ENCODE peak calls at places on chromosomes 4 and X, in eight cellular contexts. One of them, this sample, is unnamed.
A peak's percentile ranks its signal among the peaks of the same experiment; 100 is the strongest.

GRCh38 chr4:62014982-62015739 is 815.0 kb downstream of the ADGRL3 start:
- DNase-seq in activated CD4-positive, alpha-beta memory T cell treated with anti-CD3 and anti-CD28 coated beads, Interleukin-2, amount 10 ng/mL, durations not matched to agents 7 days and 5 days: no peak
- DNase-seq in hepatocyte: no peak
- DNase-seq in iPS DF 19.7: no peak
- DNase-seq in neural crest cell: no peak
- DNase-seq in cardiac fibroblast: peak; percentile 27
- DNase-seq in amygdala: no peak
- DNase-seq in germinal center: no peak
- DNase-seq in this sample: no peak

GRCh38 chr4:96566755-96567154 is 726.9 kb downstream of the PDHA2 start:
- DNase-seq in amygdala: no peak
- DNase-seq in hepatocyte: no peak
- DNase-seq in activated CD4-positive, alpha-beta memory T cell treated with anti-CD3 and anti-CD28 coated beads, Interleukin-2, amount 10 ng/mL, durations not matched to agents 7 days and 5 days: no peak
- DNase-seq in iPS DF 19.7: no peak
- DNase-seq in neural crest cell: no peak
- DNase-seq in germinal center: no peak
- DNase-seq in cardiac fibroblast: no peak
- DNase-seq in this sample: no peak

GRCh38 chr4:81626851-81627250 is 155.1 kb upstream of the RASGEF1B start:
- DNase-seq in neural crest cell: no peak
- DNase-seq in amygdala: no peak
- DNase-seq in hepatocyte: no peak
- DNase-seq in iPS DF 19.7: no peak
- DNase-seq in cardiac fibroblast: no peak
- DNase-seq in germinal center: no peak
- DNase-seq in activated CD4-positive, alpha-beta memory T cell treated with anti-CD3 and anti-CD28 coated beads, Interleukin-2, amount 10 ng/mL, durations not matched to agents 7 days and 5 days: no peak
- DNase-seq in this sample: no peak

GRCh38 chr4:129394635-129395034 is 298.7 kb downstream of the C4orf33 start:
- DNase-seq in activated CD4-positive, alpha-beta memory T cell treated with anti-CD3 and anti-CD28 coated beads, Interleukin-2, amount 10 ng/mL, durations not matched to agents 7 days and 5 days: no peak
- DNase-seq in hepatocyte: no peak
- DNase-seq in amygdala: no peak
- DNase-seq in cardiac fibroblast: no peak
- DNase-seq in neural crest cell: no peak
- DNase-seq in iPS DF 19.7: no peak
- DNase-seq in germinal center: no peak
- DNase-seq in this sample: no peak

GRCh38 chr4:136927172-136927571 is 605.1 kb downstream of the PCDH18 start:
- DNase-seq in cardiac fibroblast: peak; percentile 65
- DNase-seq in hepatocyte: no peak
- DNase-seq in neural crest cell: no peak
- DNase-seq in amygdala: no peak
- DNase-seq in activated CD4-positive, alpha-beta memory T cell treated with anti-CD3 and anti-CD28 coated beads, Interleukin-2, amount 10 ng/mL, durations not matched to agents 7 days and 5 days: no peak
- DNase-seq in germinal center: no peak
- DNase-seq in iPS DF 19.7: no peak
- DNase-seq in this sample: no peak

GRCh38 chr4:47696823-47697222 is 141.0 kb downstream of the CORIN start:
- DNase-seq in germinal center: no peak
- DNase-seq in iPS DF 19.7: no peak
- DNase-seq in neural crest cell: no peak
- DNase-seq in activated CD4-positive, alpha-beta memory T cell treated with anti-CD3 and anti-CD28 coated beads, Interleukin-2, amount 10 ng/mL, durations not matched to agents 7 days and 5 days: no peak
- DNase-seq in hepatocyte: no peak
- DNase-seq in amygdala: no peak
- DNase-seq in cardiac fibroblast: no peak
- DNase-seq in this sample: no peak

GRCh38 chrX:107610667-107611066 is 17.6 kb upstream of the PRPS1 start:
- DNase-seq in iPS DF 19.7: no peak
- DNase-seq in cardiac fibroblast: no peak
- DNase-seq in activated CD4-positive, alpha-beta memory T cell treated with anti-CD3 and anti-CD28 coated beads, Interleukin-2, amount 10 ng/mL, durations not matched to agents 7 days and 5 days: no peak
- DNase-seq in hepatocyte: no peak
- DNase-seq in neural crest cell: no peak
- DNase-seq in germinal center: no peak
- DNase-seq in amygdala: no peak
- DNase-seq in this sample: no peak

GRCh38 chr4:60450054-60450453 is 750.1 kb upstream of the ADGRL3 start:
- DNase-seq in iPS DF 19.7: no peak
- DNase-seq in neural crest cell: no peak
- DNase-seq in amygdala: no peak
- DNase-seq in cardiac fibroblast: peak; percentile 6
- DNase-seq in germinal center: no peak
- DNase-seq in activated CD4-positive, alpha-beta memory T cell treated with anti-CD3 and anti-CD28 coated beads, Interleukin-2, amount 10 ng/mL, durations not matched to agents 7 days and 5 days: no peak
- DNase-seq in hepatocyte: no peak
- DNase-seq in this sample: no peak

GRCh38 chrX:12042615-12043014 is 95.7 kb upstream of the FRMPD4 start:
- DNase-seq in activated CD4-positive, alpha-beta memory T cell treated with anti-CD3 and anti-CD28 coated beads, Interleukin-2, amount 10 ng/mL, durations not matched to agents 7 days and 5 days: no peak
- DNase-seq in iPS DF 19.7: no peak
- DNase-seq in amygdala: no peak
- DNase-seq in neural crest cell: no peak
- DNase-seq in germinal center: no peak
- DNase-seq in cardiac fibroblast: no peak
- DNase-seq in hepatocyte: no peak
- DNase-seq in this sample: no peak

GRCh38 chr4:151921811-151922210 is 161.0 kb upstream of the GATB start:
- DNase-seq in iPS DF 19.7: no peak
- DNase-seq in amygdala: no peak
- DNase-seq in cardiac fibroblast: peak; percentile 59
- DNase-seq in germinal center: no peak
- DNase-seq in activated CD4-positive, alpha-beta memory T cell treated with anti-CD3 and anti-CD28 coated beads, Interleukin-2, amount 10 ng/mL, durations not matched to agents 7 days and 5 days: no peak
- DNase-seq in hepatocyte: no peak
- DNase-seq in neural crest cell: no peak
- DNase-seq in this sample: no peak

GRCh38 chr4:48653217-48654014 is 126.7 kb downstream of the FRYL start:
- DNase-seq in neural crest cell: peak; percentile 5
- DNase-seq in iPS DF 19.7: no peak
- DNase-seq in hepatocyte: peak; percentile 23
- DNase-seq in activated CD4-positive, alpha-beta memory T cell treated with anti-CD3 and anti-CD28 coated beads, Interleukin-2, amount 10 ng/mL, durations not matched to agents 7 days and 5 days: peak; percentile 48
- DNase-seq in germinal center: no peak
- DNase-seq in amygdala: peak; percentile 25
- DNase-seq in cardiac fibroblast: peak; percentile 73
- DNase-seq in this sample: no peak

GRCh38 chrX:118974908-118975671 is 672 bp downstream of the LONRF3 start:
- DNase-seq in hepatocyte: peak; percentile 58
- DNase-seq in amygdala: no peak
- DNase-seq in germinal center: peak; percentile 55
- DNase-seq in cardiac fibroblast: peak; percentile 1
- DNase-seq in activated CD4-positive, alpha-beta memory T cell treated with anti-CD3 and anti-CD28 coated beads, Interleukin-2, amount 10 ng/mL, durations not matched to agents 7 days and 5 days: peak; percentile 44
- DNase-seq in iPS DF 19.7: no peak
- DNase-seq in neural crest cell: peak; percentile 12
- DNase-seq in this sample: peak; percentile 42

GRCh38 chr4:15131551-15131950 is 129.3 kb downstream of the CPEB2 start:
- DNase-seq in cardiac fibroblast: peak; percentile 9
- DNase-seq in activated CD4-positive, alpha-beta memory T cell treated with anti-CD3 and anti-CD28 coated beads, Interleukin-2, amount 10 ng/mL, durations not matched to agents 7 days and 5 days: no peak
- DNase-seq in germinal center: no peak
- DNase-seq in hepatocyte: no peak
- DNase-seq in amygdala: no peak
- DNase-seq in neural crest cell: no peak
- DNase-seq in iPS DF 19.7: no peak
- DNase-seq in this sample: no peak

GRCh38 chrX:131081772-131082755 is 23.9 kb downstream of the ARHGAP36 start:
- DNase-seq in neural crest cell: no peak
- DNase-seq in germinal center: no peak
- DNase-seq in iPS DF 19.7: no peak
- DNase-seq in activated CD4-positive, alpha-beta memory T cell treated with anti-CD3 and anti-CD28 coated beads, Interleukin-2, amount 10 ng/mL, durations not matched to agents 7 days and 5 days: no peak
- DNase-seq in amygdala: no peak
- DNase-seq in cardiac fibroblast: no peak
- DNase-seq in hepatocyte: no peak
- DNase-seq in this sample: no peak

GRCh38 chr4:56646341-56646740 is 34.8 kb downstream of the HOPX start:
- DNase-seq in neural crest cell: no peak
- DNase-seq in cardiac fibroblast: no peak
- DNase-seq in activated CD4-positive, alpha-beta memory T cell treated with anti-CD3 and anti-CD28 coated beads, Interleukin-2, amount 10 ng/mL, durations not matched to agents 7 days and 5 days: no peak
- DNase-seq in germinal center: no peak
- DNase-seq in iPS DF 19.7: no peak
- DNase-seq in amygdala: no peak
- DNase-seq in hepatocyte: no peak
- DNase-seq in this sample: no peak

GRCh38 chrX:47093248-47093647 is 15.0 kb downstream of the RGN start:
- DNase-seq in iPS DF 19.7: no peak
- DNase-seq in cardiac fibroblast: peak; percentile 49
- DNase-seq in neural crest cell: no peak
- DNase-seq in amygdala: no peak
- DNase-seq in activated CD4-positive, alpha-beta memory T cell treated with anti-CD3 and anti-CD28 coated beads, Interleukin-2, amount 10 ng/mL, durations not matched to agents 7 days and 5 days: no peak
- DNase-seq in hepatocyte: peak; percentile 50
- DNase-seq in germinal center: no peak
- DNase-seq in this sample: no peak

GRCh38 chrX:17086317-17086716 is 139.9 kb downstream of the REPS2 start:
- DNase-seq in germinal center: no peak
- DNase-seq in cardiac fibroblast: no peak
- DNase-seq in hepatocyte: no peak
- DNase-seq in activated CD4-positive, alpha-beta memory T cell treated with anti-CD3 and anti-CD28 coated beads, Interleukin-2, amount 10 ng/mL, durations not matched to agents 7 days and 5 days: no peak
- DNase-seq in amygdala: no peak
- DNase-seq in iPS DF 19.7: no peak
- DNase-seq in neural crest cell: no peak
- DNase-seq in this sample: no peak

GRCh38 chr4:99349338-99349737 is 3.2 kb downstream of the ADH1C start:
- DNase-seq in hepatocyte: no peak
- DNase-seq in amygdala: no peak
- DNase-seq in cardiac fibroblast: no peak
- DNase-seq in neural crest cell: no peak
- DNase-seq in germinal center: no peak
- DNase-seq in iPS DF 19.7: no peak
- DNase-seq in activated CD4-positive, alpha-beta memory T cell treated with anti-CD3 and anti-CD28 coated beads, Interleukin-2, amount 10 ng/mL, durations not matched to agents 7 days and 5 days: no peak
- DNase-seq in this sample: no peak

GRCh38 chrX:11341274-11342256 is 48.4 kb downstream of the AMELX start:
- DNase-seq in neural crest cell: no peak
- DNase-seq in cardiac fibroblast: peak; percentile 91
- DNase-seq in germinal center: peak; percentile 17
- DNase-seq in hepatocyte: peak; percentile 50
- DNase-seq in amygdala: no peak
- DNase-seq in activated CD4-positive, alpha-beta memory T cell treated with anti-CD3 and anti-CD28 coated beads, Interleukin-2, amount 10 ng/mL, durations not matched to agents 7 days and 5 days: no peak
- DNase-seq in iPS DF 19.7: no peak
- DNase-seq in this sample: no peak

GRCh38 chr4:169383724-169384123 is 113.0 kb upstream of the SH3RF1 start:
- DNase-seq in hepatocyte: no peak
- DNase-seq in neural crest cell: no peak
- DNase-seq in germinal center: no peak
- DNase-seq in amygdala: no peak
- DNase-seq in cardiac fibroblast: peak; percentile 96
- DNase-seq in iPS DF 19.7: no peak
- DNase-seq in activated CD4-positive, alpha-beta memory T cell treated with anti-CD3 and anti-CD28 coated beads, Interleukin-2, amount 10 ng/mL, durations not matched to agents 7 days and 5 days: no peak
- DNase-seq in this sample: no peak

GRCh38 chr4:138092060-138092459 is 150.1 kb downstream of the SLC7A11 start:
- DNase-seq in iPS DF 19.7: no peak
- DNase-seq in neural crest cell: no peak
- DNase-seq in cardiac fibroblast: no peak
- DNase-seq in germinal center: no peak
- DNase-seq in activated CD4-positive, alpha-beta memory T cell treated with anti-CD3 and anti-CD28 coated beads, Interleukin-2, amount 10 ng/mL, durations not matched to agents 7 days and 5 days: no peak
- DNase-seq in hepatocyte: no peak
- DNase-seq in amygdala: no peak
- DNase-seq in this sample: no peak

GRCh38 chr4:72513227-72513626 is 55.8 kb downstream of the ADAMTS3 start:
- DNase-seq in cardiac fibroblast: no peak
- DNase-seq in iPS DF 19.7: no peak
- DNase-seq in activated CD4-positive, alpha-beta memory T cell treated with anti-CD3 and anti-CD28 coated beads, Interleukin-2, amount 10 ng/mL, durations not matched to agents 7 days and 5 days: no peak
- DNase-seq in germinal center: no peak
- DNase-seq in neural crest cell: no peak
- DNase-seq in hepatocyte: no peak
- DNase-seq in amygdala: no peak
- DNase-seq in this sample: no peak

GRCh38 chr4:140861359-140862181 is 105.4 kb upstream of the TBC1D9 start:
- DNase-seq in amygdala: no peak
- DNase-seq in hepatocyte: peak; percentile 88
- DNase-seq in germinal center: peak; percentile 48
- DNase-seq in neural crest cell: peak; percentile 70
- DNase-seq in activated CD4-positive, alpha-beta memory T cell treated with anti-CD3 and anti-CD28 coated beads, Interleukin-2, amount 10 ng/mL, durations not matched to agents 7 days and 5 days: peak; percentile 52
- DNase-seq in cardiac fibroblast: peak; percentile 93
- DNase-seq in iPS DF 19.7: peak; percentile 30
- DNase-seq in this sample: peak; percentile 12

GRCh38 chrX:54184474-54184873 is 1.4 kb upstream of the FAM120C start:
- DNase-seq in neural crest cell: no peak
- DNase-seq in hepatocyte: no peak
- DNase-seq in germinal center: no peak
- DNase-seq in iPS DF 19.7: no peak
- DNase-seq in cardiac fibroblast: no peak
- DNase-seq in activated CD4-positive, alpha-beta memory T cell treated with anti-CD3 and anti-CD28 coated beads, Interleukin-2, amount 10 ng/mL, durations not matched to agents 7 days and 5 days: no peak
- DNase-seq in amygdala: no peak
- DNase-seq in this sample: no peak

This sample was measured in T-helper 9 cell.